ENCODE peak calls at places on chromosomes 12 and 14, in four cellular contexts. E, C, O and G are unnamed samples.

GRCh38 chr14:69349091-69349777 is 48.9 kb downstream of the ERH start:
- DNase-seq in O (no peak), E (no peak), C (no peak), G (no peak)

GRCh38 chr12:128707488-128707887 is 116.3 kb downstream of the SLC15A4 start:
- DNase-seq in O (no peak), E (no peak), C (no peak), G (no peak)

GRCh38 chr14:22838631-22839041 is 2.3 kb downstream of the MMP14 start:
- DNase-seq in C (no peak), E (no peak), O (no peak), G (peak)

GRCh38 chr14:57512221-57512620 is 18.6 kb upstream of the CCDC198 start:
- DNase-seq in C (no peak), O (no peak), E (no peak), G (no peak)

GRCh38 chr14:94173885-94174621 is at the start of gene PPP4R4:
- DNase-seq in O (peak), C (peak), E (peak), G (peak)

GRCh38 chr12:92467886-92468285 is 234.9 kb upstream of the PLEKHG7 start:
- DNase-seq in C (peak), E (no peak), O (no peak), G (no peak)

GRCh38 chr12:124949066-124949465 is 34.6 kb upstream of the UBC start:
- DNase-seq in C (no peak), O (no peak), E (no peak), G (no peak)

GRCh38 chr14:86243158-86243557 is 713.2 kb downstream of the FLRT2 start:
- DNase-seq in E (no peak), O (no peak), C (no peak), G (no peak)

GRCh38 chr12:68200854-68201253 is 24.8 kb downstream of the IL26 start:
- DNase-seq in C (no peak), O (no peak), E (no peak), G (no peak)

GRCh38 chr12:49358548-49359141 is 8.6 kb upstream of the SPATS2 start:
- DNase-seq in O (peak), C (peak), E (peak), G (no peak)

GRCh38 chr12:114662512-114663177 is 21.3 kb downstream of the TBX3 start:
- DNase-seq in C (peak), O (peak), E (peak), G (peak)

GRCh38 chr14:70317091-70317968 is 42.2 kb downstream of the COX16 start:
- DNase-seq in E (no peak), O (no peak), C (no peak), G (no peak)

GRCh38 chr14:84825481-84825880 is 704.5 kb upstream of the FLRT2 start:
- DNase-seq in C (no peak), O (no peak), E (no peak), G (no peak)

GRCh38 chr12:6955462-6956331 is 4.5 kb downstream of the PTPN6 start:
- DNase-seq in E (no peak), O (no peak), C (no peak), G (peak)

GRCh38 chr14:97776890-97777564 is 979.8 kb downstream of the VRK1 start:
- DNase-seq in O (no peak), E (peak), C (no peak), G (no peak)

GRCh38 chr12:15590180-15590826 is 198.9 kb downstream of the EPS8 start:
- DNase-seq in C (peak), O (peak), E (peak), G (no peak)

GRCh38 chr12:90064759-90065158 is 356.1 kb upstream of the ATP2B1 start:
- DNase-seq in O (no peak), E (no peak), C (no peak), G (no peak)
- H3K27ac ChIP-seq in O (no peak), E (no peak), C (no peak), G (no peak)

GRCh38 chr12:104643093-104643646 is 186.4 kb downstream of the CHST11 start:
- DNase-seq in E (peak), C (no peak), O (no peak), G (no peak)
- H3K27ac ChIP-seq in E (peak), C (peak), O (no peak), G (no peak)

DNA sequence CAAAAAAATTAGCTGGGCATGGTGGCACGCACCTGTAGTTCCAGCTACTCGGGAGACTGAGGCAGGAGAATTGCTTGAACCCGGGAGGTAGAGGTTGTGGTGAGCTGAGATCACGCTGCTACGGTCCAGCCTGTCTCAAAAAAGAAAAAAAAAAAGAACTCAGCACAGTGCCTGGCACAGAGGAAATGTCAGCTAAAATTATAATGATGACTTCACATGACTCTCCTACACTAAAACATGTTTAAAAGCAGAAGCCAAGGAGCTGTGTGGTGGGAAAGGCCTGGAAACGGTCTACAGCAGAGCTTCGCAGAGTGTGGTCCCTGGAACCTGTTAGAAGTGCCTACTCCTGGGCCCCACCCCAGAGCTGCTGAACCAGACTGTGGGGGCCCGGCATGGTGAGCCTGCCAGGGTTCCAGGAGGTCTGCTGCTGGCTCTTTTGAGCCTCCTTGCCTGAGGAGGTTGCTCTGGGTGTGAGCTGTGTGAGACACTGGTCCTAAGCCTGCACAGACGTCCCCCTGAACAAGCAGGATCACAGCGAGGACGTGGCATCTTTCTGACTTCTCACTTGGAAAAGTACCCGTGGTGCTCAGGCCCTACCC is 28.1 kb downstream of the TCHP start:
- DNase-seq in C (no peak), O (no peak), E (no peak), G (no peak)
- H3K27ac ChIP-seq in C (no peak), O (no peak), E (no peak), G (no peak)

GRCh38 chr14:104691546-104692260 is 2.3 kb downstream of the INF2 start:
- DNase-seq in E (no peak), C (no peak), O (no peak), G (no peak)
- H3K27ac ChIP-seq in E (peak), C (no peak), O (no peak), G (no peak)

DNA sequence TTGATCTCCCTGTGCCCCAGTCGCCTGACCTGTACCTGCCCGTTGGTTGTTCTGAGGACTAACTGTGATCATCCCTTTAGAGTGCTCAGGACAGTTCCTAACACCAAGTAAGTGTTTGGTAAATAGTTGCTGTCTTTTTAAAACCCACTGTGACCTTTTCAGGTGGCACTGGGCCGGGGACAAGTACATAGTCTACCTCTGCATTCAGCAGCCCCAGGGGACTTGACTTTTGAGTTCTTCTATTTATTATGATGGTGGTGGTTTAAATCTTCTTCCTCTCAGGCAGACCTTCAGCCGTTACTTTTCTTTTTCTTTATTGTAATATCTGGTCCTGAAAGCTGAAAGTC is 38.8 kb downstream of the EVL start:
- DNase-seq in C (no peak), E (no peak), O (no peak), G (no peak)
- H3K27ac ChIP-seq in C (peak), E (peak), O (no peak), G (peak)

GRCh38 chr14:58732387-58732786 is 94.6 kb downstream of the DACT1 start:
- DNase-seq in E (no peak), C (no peak), O (no peak), G (no peak)
- H3K27ac ChIP-seq in E (no peak), C (no peak), O (no peak), G (no peak)

GRCh38 chr12:122030427-122030825 is 8.7 kb downstream of the BCL7A start:
- DNase-seq in C (no peak), E (no peak), O (no peak), G (no peak)

GRCh38 chr12:122026706-122027328 is 5.1 kb downstream of the BCL7A start:
- DNase-seq in O (no peak), C (no peak), E (no peak), G (no peak)

GRCh38 chr12:122028165-122028591 is 6.5 kb downstream of the BCL7A start:
- DNase-seq in C (no peak), O (no peak), E (no peak), G (no peak)

GRCh38 chr12:122029620-122030426 is 8.1 kb downstream of the BCL7A start:
- DNase-seq in C (no peak), O (no peak), E (no peak), G (no peak)

DNA sequence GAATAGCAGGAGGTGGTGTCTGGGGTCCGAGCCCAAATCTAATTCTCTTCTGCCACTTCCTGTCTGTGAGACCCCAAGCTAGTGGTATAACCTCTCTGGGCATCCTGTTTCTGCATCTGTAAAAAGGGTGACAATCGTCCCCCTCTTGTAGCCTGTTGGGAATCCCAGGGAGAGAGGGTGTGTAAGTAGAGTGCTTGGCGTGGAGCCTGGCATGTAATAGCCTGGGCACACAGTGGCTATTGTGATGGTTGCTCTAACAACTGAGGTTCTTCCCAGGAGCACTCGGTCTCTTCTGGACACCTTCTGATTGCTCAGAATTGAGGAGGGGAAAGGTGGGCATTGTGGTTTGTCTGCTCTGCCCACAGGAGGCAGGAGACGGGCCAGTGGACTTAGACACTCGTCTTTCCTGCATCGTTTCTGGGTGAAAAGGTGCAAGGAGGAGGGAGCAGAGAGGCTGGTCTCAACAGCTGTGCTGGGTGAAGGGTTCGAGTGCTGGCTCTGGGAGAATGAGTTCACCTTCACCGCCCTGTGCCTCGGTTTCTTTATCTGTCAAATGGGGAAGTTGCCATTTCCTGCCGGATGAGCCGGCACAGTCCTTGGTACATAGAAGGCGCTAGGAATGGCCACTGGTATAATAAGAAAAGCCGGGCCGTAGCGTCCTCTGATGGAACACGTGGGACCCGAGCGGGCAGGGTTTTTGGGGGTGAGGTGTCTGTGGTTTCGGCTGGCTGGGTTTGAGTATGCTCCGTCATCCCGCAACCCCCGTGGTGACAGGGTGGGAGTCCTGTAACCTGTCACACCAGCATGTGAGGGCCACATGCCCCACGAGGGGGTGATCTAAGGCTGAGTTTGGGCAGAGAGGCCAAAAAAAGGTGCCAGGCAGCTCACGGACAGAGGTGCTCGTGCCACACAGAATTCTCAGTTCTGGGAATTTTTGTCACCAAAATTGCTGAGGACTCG is 7.2 kb downstream of the BCL7A start:
- DNase-seq in C (peak), O (no peak), E (no peak), G (no peak)
- H3K27ac ChIP-seq in C (no peak), O (no peak), E (no peak), G (no peak)

GRCh38 chr12:12759234-12759915 is 26.1 kb upstream of the APOLD1 start:
- DNase-seq in C (no peak), O (no peak), E (no peak), G (no peak)
- H3K27ac ChIP-seq in C (no peak), O (no peak), E (no peak), G (no peak)

DNA sequence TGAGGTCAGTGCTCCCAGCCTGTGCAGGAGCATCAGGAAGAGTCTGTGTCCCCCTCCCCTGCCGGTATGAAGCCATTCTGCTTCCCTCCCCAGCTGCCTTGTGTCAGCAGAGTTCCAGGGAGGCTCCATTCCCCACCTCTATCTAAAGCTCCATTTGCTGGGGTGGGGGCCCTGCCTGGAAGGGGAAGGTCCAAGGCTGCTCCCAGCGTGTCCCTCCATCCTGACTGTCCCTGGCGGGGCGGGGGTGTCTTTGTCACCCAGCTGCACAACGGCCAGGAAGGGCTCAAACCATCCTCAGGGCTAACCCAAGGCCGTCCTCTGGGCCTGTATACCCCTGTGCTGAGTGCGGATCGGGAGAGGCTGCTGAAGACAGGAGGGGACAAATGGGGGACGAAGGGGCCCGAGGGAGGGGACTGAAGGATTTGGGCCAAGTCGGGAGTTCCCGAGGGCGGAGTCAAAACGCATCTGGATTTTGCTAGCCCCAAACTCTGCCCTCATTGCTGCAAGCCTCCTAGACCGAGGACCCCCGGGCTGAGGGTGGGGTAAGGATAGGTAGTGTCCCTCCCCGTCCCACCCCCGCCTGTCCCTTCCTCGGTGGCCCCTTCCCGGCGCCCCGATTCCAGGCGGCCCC is 737 bp upstream of the ACVRL1 start:
- DNase-seq in C (no peak), O (no peak), E (no peak), G (peak)
- H3K27ac ChIP-seq in C (peak), O (no peak), E (no peak), G (no peak)

GRCh38 chr14:92785601-92786426 is 8.3 kb upstream of the GOLGA5 start:
- DNase-seq in E (no peak), C (no peak), O (no peak), G (peak)
- H3K27ac ChIP-seq in E (no peak), C (no peak), O (peak), G (peak)